ENCODE peak calls at places on chromosomes 3 and 15, in ten cellular contexts. One of them, this sample, is unnamed.
A peak's percentile ranks its signal among the peaks of the same experiment; 100 is the strongest.

GRCh38 chr15:80689716-80690115 is 5.4 kb upstream of the ABHD17C start:
- DNase-seq in left colon: no peak
- DNase-seq in AG10803: no peak
- DNase-seq in fibroblast of pulmonary artery: no peak
- DNase-seq in central memory CD4-positive, alpha-beta T cell: no peak
- DNase-seq in GM10248: no peak
- DNase-seq in tibial nerve: no peak
- DNase-seq in stimulated activated naive CD4-positive, alpha-beta T cell: no peak
- DNase-seq in HEK293T: no peak
- DNase-seq in EL: no peak
- DNase-seq in this sample: no peak

GRCh38 chr3:131231710-131232348 is 149.7 kb upstream of the NUDT16 start:
- DNase-seq in central memory CD4-positive, alpha-beta T cell: no peak
- DNase-seq in EL: peak; percentile 11
- DNase-seq in HEK293T: no peak
- DNase-seq in tibial nerve: no peak
- DNase-seq in fibroblast of pulmonary artery: no peak
- DNase-seq in left colon: no peak
- DNase-seq in GM10248: no peak
- DNase-seq in AG10803: no peak
- DNase-seq in stimulated activated naive CD4-positive, alpha-beta T cell: no peak
- DNase-seq in this sample: no peak

GRCh38 chr3:143795849-143796248 is 52.4 kb downstream of the SLC9A9 start:
- DNase-seq in GM10248: no peak
- DNase-seq in left colon: no peak
- DNase-seq in EL: no peak
- DNase-seq in HEK293T: no peak
- DNase-seq in fibroblast of pulmonary artery: no peak
- DNase-seq in tibial nerve: no peak
- DNase-seq in stimulated activated naive CD4-positive, alpha-beta T cell: no peak
- DNase-seq in AG10803: no peak
- DNase-seq in central memory CD4-positive, alpha-beta T cell: no peak
- DNase-seq in this sample: no peak

GRCh38 chr3:55296781-55297180 is 190.3 kb downstream of the WNT5A start:
- DNase-seq in AG10803: peak; percentile 74
- DNase-seq in GM10248: no peak
- DNase-seq in tibial nerve: no peak
- DNase-seq in central memory CD4-positive, alpha-beta T cell: no peak
- DNase-seq in stimulated activated naive CD4-positive, alpha-beta T cell: no peak
- DNase-seq in fibroblast of pulmonary artery: no peak
- DNase-seq in left colon: no peak
- DNase-seq in HEK293T: no peak
- DNase-seq in EL: no peak
- DNase-seq in this sample: no peak

GRCh38 chr3:141083831-141084624 is 32.9 kb downstream of the SPSB4 start:
- DNase-seq in AG10803: no peak
- DNase-seq in fibroblast of pulmonary artery: no peak
- DNase-seq in tibial nerve: no peak
- DNase-seq in central memory CD4-positive, alpha-beta T cell: no peak
- DNase-seq in HEK293T: no peak
- DNase-seq in EL: no peak
- DNase-seq in stimulated activated naive CD4-positive, alpha-beta T cell: no peak
- DNase-seq in left colon: no peak
- DNase-seq in GM10248: no peak
- DNase-seq in this sample: no peak

GRCh38 chr3:150170843-150171513 is 200.3 kb upstream of the PFN2 start:
- DNase-seq in left colon: no peak
- DNase-seq in AG10803: no peak
- DNase-seq in GM10248: no peak
- DNase-seq in EL: no peak
- DNase-seq in fibroblast of pulmonary artery: no peak
- DNase-seq in stimulated activated naive CD4-positive, alpha-beta T cell: no peak
- DNase-seq in HEK293T: no peak
- DNase-seq in tibial nerve: no peak
- DNase-seq in central memory CD4-positive, alpha-beta T cell: no peak
- DNase-seq in this sample: no peak

GRCh38 chr3:194727435-194728128 is 41.9 kb downstream of the FAM43A start:
- DNase-seq in GM10248: no peak
- DNase-seq in central memory CD4-positive, alpha-beta T cell: no peak
- DNase-seq in left colon: no peak
- DNase-seq in HEK293T: no peak
- DNase-seq in AG10803: no peak
- DNase-seq in EL: no peak
- DNase-seq in tibial nerve: no peak
- DNase-seq in stimulated activated naive CD4-positive, alpha-beta T cell: no peak
- DNase-seq in fibroblast of pulmonary artery: no peak
- DNase-seq in this sample: no peak

GRCh38 chr15:66964111-66964738 is 101.2 kb upstream of the SMAD3 start:
- DNase-seq in EL: no peak
- DNase-seq in left colon: no peak
- DNase-seq in HEK293T: no peak
- DNase-seq in tibial nerve: no peak
- DNase-seq in fibroblast of pulmonary artery: no peak
- DNase-seq in AG10803: no peak
- DNase-seq in GM10248: no peak
- DNase-seq in stimulated activated naive CD4-positive, alpha-beta T cell: no peak
- DNase-seq in central memory CD4-positive, alpha-beta T cell: no peak
- DNase-seq in this sample: no peak

GRCh38 chr3:126134219-126134975 is 46.0 kb downstream of the ALDH1L1 start:
- DNase-seq in central memory CD4-positive, alpha-beta T cell: peak; percentile 8
- DNase-seq in left colon: peak; percentile 67
- DNase-seq in HEK293T: peak; percentile 70
- DNase-seq in fibroblast of pulmonary artery: peak; percentile 61
- DNase-seq in tibial nerve: peak; percentile 41
- DNase-seq in EL: peak; percentile 55
- DNase-seq in GM10248: peak; percentile 69
- DNase-seq in AG10803: peak; percentile 34
- DNase-seq in stimulated activated naive CD4-positive, alpha-beta T cell: peak; percentile 37
- DNase-seq in this sample: peak; percentile 26

GRCh38 chr3:16432714-16433113 is 80.8 kb downstream of the RFTN1 start:
- DNase-seq in GM10248: peak; percentile 27
- DNase-seq in HEK293T: no peak
- DNase-seq in EL: no peak
- DNase-seq in tibial nerve: no peak
- DNase-seq in fibroblast of pulmonary artery: no peak
- DNase-seq in central memory CD4-positive, alpha-beta T cell: no peak
- DNase-seq in stimulated activated naive CD4-positive, alpha-beta T cell: no peak
- DNase-seq in left colon: no peak
- DNase-seq in AG10803: no peak
- DNase-seq in this sample: no peak

GRCh38 chr3:159917141-159917540 is 71.5 kb upstream of the IL12A start:
- DNase-seq in fibroblast of pulmonary artery: no peak
- DNase-seq in tibial nerve: no peak
- DNase-seq in GM10248: no peak
- DNase-seq in AG10803: no peak
- DNase-seq in EL: no peak
- DNase-seq in HEK293T: no peak
- DNase-seq in stimulated activated naive CD4-positive, alpha-beta T cell: no peak
- DNase-seq in left colon: no peak
- DNase-seq in central memory CD4-positive, alpha-beta T cell: no peak
- DNase-seq in this sample: no peak

GRCh38 chr15:40232625-40233070 is 6.2 kb upstream of the PAK6 start:
- DNase-seq in stimulated activated naive CD4-positive, alpha-beta T cell: no peak
- DNase-seq in GM10248: no peak
- DNase-seq in central memory CD4-positive, alpha-beta T cell: no peak
- DNase-seq in HEK293T: no peak
- DNase-seq in tibial nerve: no peak
- DNase-seq in left colon: peak; percentile 35
- DNase-seq in fibroblast of pulmonary artery: peak; percentile 28
- DNase-seq in EL: no peak
- DNase-seq in AG10803: no peak
- DNase-seq in this sample: no peak

GRCh38 chr3:50337175-50337861 is 3.3 kb downstream of the RASSF1 start:
- DNase-seq in left colon: peak; percentile 99
- DNase-seq in tibial nerve: peak; percentile 99
- DNase-seq in HEK293T: peak; percentile 98
- DNase-seq in AG10803: peak; percentile 99
- DNase-seq in EL: peak; percentile 100
- DNase-seq in fibroblast of pulmonary artery: peak; percentile 100
- DNase-seq in stimulated activated naive CD4-positive, alpha-beta T cell: peak; percentile 88
- DNase-seq in central memory CD4-positive, alpha-beta T cell: peak; percentile 95
- DNase-seq in GM10248: peak; percentile 99
- DNase-seq in this sample: peak; percentile 90

GRCh38 chr3:62604301-62604700 is 231.0 kb upstream of the FEZF2 start:
- DNase-seq in fibroblast of pulmonary artery: peak; percentile 91
- DNase-seq in AG10803: peak; percentile 87
- DNase-seq in left colon: no peak
- DNase-seq in EL: peak; percentile 84
- DNase-seq in GM10248: no peak
- DNase-seq in tibial nerve: no peak
- DNase-seq in central memory CD4-positive, alpha-beta T cell: no peak
- DNase-seq in HEK293T: no peak
- DNase-seq in stimulated activated naive CD4-positive, alpha-beta T cell: no peak
- DNase-seq in this sample: no peak

GRCh38 chr3:55658297-55659022 is 171.4 kb upstream of the WNT5A start:
- DNase-seq in AG10803: no peak
- DNase-seq in tibial nerve: no peak
- DNase-seq in EL: no peak
- DNase-seq in HEK293T: no peak
- DNase-seq in left colon: no peak
- DNase-seq in GM10248: no peak
- DNase-seq in fibroblast of pulmonary artery: no peak
- DNase-seq in stimulated activated naive CD4-positive, alpha-beta T cell: no peak
- DNase-seq in central memory CD4-positive, alpha-beta T cell: no peak
- DNase-seq in this sample: no peak

GRCh38 chr3:17278006-17278405 is 393.3 kb downstream of the PLCL2 start:
- DNase-seq in fibroblast of pulmonary artery: no peak
- DNase-seq in AG10803: no peak
- DNase-seq in left colon: no peak
- DNase-seq in central memory CD4-positive, alpha-beta T cell: no peak
- DNase-seq in stimulated activated naive CD4-positive, alpha-beta T cell: no peak
- DNase-seq in tibial nerve: no peak
- DNase-seq in HEK293T: no peak
- DNase-seq in EL: no peak
- DNase-seq in GM10248: no peak
- DNase-seq in this sample: no peak